ENCODE peak calls at places on chromosomes 12 and 14, in seven cellular contexts. Y is activated naive CD4-positive, alpha-beta T cell; O is activated CD4-positive, alpha-beta T cell treated with anti-CD3 and anti-CD28 coated beads for 1 hour; I is thoracic aorta; S is caudate nucleus; C is left ventricle myocardium superior; L is left colon. V is an unnamed sample.

GRCh38 chr12:47773062-47773857 is at the start of gene SLC48A1:
- DNase-seq in Y (peak; percentile 77), O (peak; percentile 62), I (no peak), S (peak; percentile 61), C (peak; percentile 90), L (peak; percentile 60), V (no peak)

GRCh38 chr14:73749706-73750105 is 35.5 kb upstream of the PNMA1 start:
- DNase-seq in Y (no peak), O (no peak), I (no peak), S (no peak), C (no peak), L (peak; percentile 49), V (no peak)

GRCh38 chr14:50530794-50531193 is 1.6 kb downstream of the MAP4K5 start:
- DNase-seq in Y (no peak), O (no peak), I (no peak), S (no peak), C (no peak), L (no peak), V (no peak)

GRCh38 chr12:77995436-77996167 is 164.9 kb downstream of the NAV3 start:
- DNase-seq in Y (no peak), O (no peak), I (no peak), S (no peak), C (no peak), L (no peak), V (peak; percentile 5)

GRCh38 chr12:12965836-12966235 is 13.9 kb upstream of the GPRC5D start:
- DNase-seq in Y (no peak), O (no peak), I (no peak), S (no peak), C (no peak), L (no peak), V (no peak)

GRCh38 chr12:68445836-68446235 is 113.7 kb upstream of the MDM1 start:
- DNase-seq in Y (no peak), O (no peak), I (no peak), S (no peak), C (no peak), L (no peak), V (no peak)

GRCh38 chr14:33879684-33880286 is 71.1 kb downstream of the EGLN3 start:
- DNase-seq in Y (no peak), O (no peak), I (no peak), S (no peak), C (no peak), L (no peak), V (no peak)

GRCh38 chr12:60921541-60921940 is 1325.7 kb downstream of the SLC16A7 start:
- DNase-seq in Y (no peak), O (no peak), I (no peak), S (no peak), C (no peak), L (no peak), V (no peak)

GRCh38 chr14:69214376-69214775 is 23.1 kb downstream of the EXD2 start:
- DNase-seq in Y (no peak), O (no peak), I (no peak), S (no peak), C (no peak), L (no peak), V (no peak)

GRCh38 chr12:55057466-55057865 is 37.7 kb downstream of the NEUROD4 start:
- DNase-seq in Y (no peak), O (no peak), I (no peak), S (no peak), C (no peak), L (no peak), V (peak; percentile 19)

GRCh38 chr12:537772-538171 is 78.0 kb downstream of the B4GALNT3 start:
- DNase-seq in Y (no peak), O (no peak), I (no peak), S (no peak), C (no peak), L (peak; percentile 81), V (no peak)

GRCh38 chr14:31297701-31298344 is 90.2 kb upstream of the HECTD1 start:
- DNase-seq in Y (no peak), O (no peak), I (no peak), S (no peak), C (no peak), L (no peak), V (no peak)

GRCh38 chr12:32091696-32092095 is 15.0 kb upstream of the BICD1 start:
- DNase-seq in Y (no peak), O (no peak), I (no peak), S (no peak), C (no peak), L (no peak), V (no peak)

GRCh38 chr12:123492290-123492689 is 34.4 kb downstream of the SNRNP35 start:
- DNase-seq in Y (no peak), O (no peak), I (no peak), S (no peak), C (no peak), L (no peak), V (no peak)

GRCh38 chr14:20606190-20606901 is 15.2 kb upstream of the RNASE12 start:
- DNase-seq in Y (no peak), O (no peak), I (no peak), S (no peak), C (no peak), L (peak; percentile 47), V (peak; percentile 51)

GRCh38 chr12:62647586-62647985 is 181.0 kb downstream of the MON2 start:
- DNase-seq in Y (no peak), O (no peak), I (no peak), S (peak; percentile 23), C (peak; percentile 73), L (no peak), V (no peak)

GRCh38 chr12:124636138-124636968 is 68.9 kb upstream of the NCOR2 start:
- DNase-seq in Y (peak; percentile 32), O (peak; percentile 24), I (no peak), S (no peak), C (peak; percentile 45), L (peak; percentile 84), V (peak; percentile 74)

GRCh38 chr12:53657041-53657440 is 18.8 kb downstream of the ATP5MC2 start:
- DNase-seq in Y (no peak), O (no peak), I (no peak), S (no peak), C (no peak), L (no peak), V (no peak)

GRCh38 chr12:96263449-96263902 is 69.3 kb downstream of the ELK3 start:
- DNase-seq in Y (no peak), O (no peak), I (no peak), S (no peak), C (no peak), L (no peak), V (peak; percentile 37)

GRCh38 chr14:98808494-98809407 is 463.2 kb downstream of the BCL11B start:
- DNase-seq in Y (no peak), O (no peak), I (no peak), S (no peak), C (no peak), L (no peak), V (peak; percentile 38)

GRCh38 chr12:2825133-2825532 is 9.7 kb downstream of the NRIP2 start:
- DNase-seq in Y (no peak), O (no peak), I (no peak), S (no peak), C (no peak), L (no peak), V (no peak)

GRCh38 chr12:59699408-59700144 is 103.7 kb downstream of the SLC16A7 start:
- DNase-seq in Y (no peak), O (no peak), I (no peak), S (no peak), C (no peak), L (no peak), V (peak; percentile 11)

GRCh38 chr12:12715128-12715458 is 2.1 kb upstream of the CDKN1B start:
- DNase-seq in Y (no peak), O (no peak), I (no peak), S (no peak), C (no peak), L (no peak), V (no peak)

GRCh38 chr12:112750971-112751370 is 40.6 kb upstream of the RPH3A start:
- DNase-seq in Y (no peak), O (no peak), I (no peak), S (no peak), C (no peak), L (no peak), V (no peak)

GRCh38 chr12:77685112-77685511 is 145.6 kb upstream of the NAV3 start:
- DNase-seq in Y (no peak), O (no peak), I (no peak), S (no peak), C (peak; percentile 29), L (peak; percentile 31), V (peak; percentile 84)

GRCh38 chr14:93091666-93092065 is 24.1 kb downstream of the ITPK1 start:
- DNase-seq in Y (no peak), O (no peak), I (no peak), S (no peak), C (no peak), L (no peak), V (no peak)

GRCh38 chr12:108063192-108063591 is 65.9 kb upstream of the WSCD2 start:
- DNase-seq in Y (no peak), O (no peak), I (no peak), S (no peak), C (no peak), L (no peak), V (peak; percentile 44)

GRCh38 chr12:116525418-116526001 is 33.7 kb upstream of the MAP1LC3B2 start:
- DNase-seq in Y (no peak), O (no peak), I (peak; percentile 52), S (no peak), C (peak; percentile 64), L (peak; percentile 67), V (peak; percentile 24)